ENCODE peak calls at places on chromosome 6, in seven cellular contexts. One of them, this sample, is unnamed.

GRCh38 chr6:25601797-25602679 is 50.0 kb upstream of the SCGN start:
- DNase-seq in A549: peak; percentile 28
- DNase-seq in sigmoid colon: no peak
- DNase-seq in esophagus muscularis mucosa: no peak
- DNase-seq in H1: no peak
- DNase-seq in stomach: no peak
- DNase-seq in ovary: no peak
- DNase-seq in this sample: no peak

GRCh38 chr6:1104988-1105670 is 206.8 kb upstream of the FOXQ1 start:
- DNase-seq in ovary: no peak
- DNase-seq in esophagus muscularis mucosa: no peak
- DNase-seq in A549: no peak
- DNase-seq in sigmoid colon: no peak
- DNase-seq in stomach: no peak
- DNase-seq in H1: no peak
- DNase-seq in this sample: no peak

GRCh38 chr6:71394001-71394432 is 105.4 kb downstream of the OGFRL1 start:
- DNase-seq in ovary: no peak
- DNase-seq in sigmoid colon: no peak
- DNase-seq in stomach: no peak
- DNase-seq in esophagus muscularis mucosa: no peak
- DNase-seq in A549: no peak
- DNase-seq in H1: no peak
- DNase-seq in this sample: no peak

GRCh38 chr6:130282234-130282995 is 59.7 kb upstream of the SAMD3 start:
- DNase-seq in stomach: no peak
- DNase-seq in ovary: no peak
- DNase-seq in A549: no peak
- DNase-seq in sigmoid colon: no peak
- DNase-seq in esophagus muscularis mucosa: no peak
- DNase-seq in H1: no peak
- DNase-seq in this sample: no peak

GRCh38 chr6:2471474-2471873 is 226.1 kb upstream of the GMDS start:
- DNase-seq in sigmoid colon: no peak
- DNase-seq in stomach: no peak
- DNase-seq in H1: no peak
- DNase-seq in esophagus muscularis mucosa: no peak
- DNase-seq in A549: no peak
- DNase-seq in ovary: no peak
- DNase-seq in this sample: no peak

GRCh38 chr6:170440437-170440836 is 112.7 kb downstream of the PSMB1 start:
- DNase-seq in esophagus muscularis mucosa: no peak
- DNase-seq in A549: no peak
- DNase-seq in stomach: peak; percentile 17
- DNase-seq in sigmoid colon: peak; percentile 42
- DNase-seq in ovary: no peak
- DNase-seq in H1: no peak
- DNase-seq in this sample: no peak

GRCh38 chr6:106658469-106658868 is 29.1 kb downstream of the QRSL1 start:
- DNase-seq in H1: no peak
- DNase-seq in ovary: no peak
- DNase-seq in sigmoid colon: no peak
- DNase-seq in esophagus muscularis mucosa: no peak
- DNase-seq in A549: no peak
- DNase-seq in stomach: no peak
- DNase-seq in this sample: no peak

GRCh38 chr6:36820700-36821580 is 18.3 kb downstream of the CPNE5 start:
- DNase-seq in esophagus muscularis mucosa: no peak
- DNase-seq in A549: no peak
- DNase-seq in sigmoid colon: no peak
- DNase-seq in stomach: no peak
- DNase-seq in H1: no peak
- DNase-seq in ovary: no peak
- DNase-seq in this sample: no peak

GRCh38 chr6:37142047-37142614 is 27.8 kb upstream of the PIM1 start:
- DNase-seq in H1: no peak
- DNase-seq in esophagus muscularis mucosa: no peak
- DNase-seq in stomach: no peak
- DNase-seq in A549: no peak
- DNase-seq in sigmoid colon: no peak
- DNase-seq in ovary: no peak
- DNase-seq in this sample: no peak

GRCh38 chr6:45505470-45505869 is 127.7 kb upstream of the SUPT3H start:
- DNase-seq in esophagus muscularis mucosa: no peak
- DNase-seq in H1: no peak
- DNase-seq in sigmoid colon: no peak
- DNase-seq in ovary: no peak
- DNase-seq in stomach: no peak
- DNase-seq in A549: no peak
- DNase-seq in this sample: no peak

GRCh38 chr6:117491916-117492315 is 9.4 kb downstream of the DCBLD1 start:
- DNase-seq in ovary: no peak
- DNase-seq in A549: no peak
- DNase-seq in sigmoid colon: no peak
- DNase-seq in esophagus muscularis mucosa: no peak
- DNase-seq in stomach: no peak
- DNase-seq in H1: no peak
- DNase-seq in this sample: no peak

GRCh38 chr6:17394192-17394611 is 807 bp downstream of the CAP2 start:
- DNase-seq in stomach: peak; percentile 28
- DNase-seq in A549: peak; percentile 61
- DNase-seq in H1: peak; percentile 64
- DNase-seq in ovary: peak; percentile 31
- DNase-seq in esophagus muscularis mucosa: no peak
- DNase-seq in sigmoid colon: peak; percentile 76
- DNase-seq in this sample: peak; percentile 10

GRCh38 chr6:11812951-11813350 is 34.3 kb upstream of the ADTRP start:
- DNase-seq in ovary: no peak
- DNase-seq in sigmoid colon: no peak
- DNase-seq in esophagus muscularis mucosa: peak; percentile 77
- DNase-seq in A549: no peak
- DNase-seq in stomach: no peak
- DNase-seq in H1: no peak
- DNase-seq in this sample: no peak

GRCh38 chr6:140001005-140001404 is 626.6 kb upstream of the CITED2 start:
- DNase-seq in ovary: no peak
- DNase-seq in sigmoid colon: no peak
- DNase-seq in esophagus muscularis mucosa: no peak
- DNase-seq in A549: no peak
- DNase-seq in H1: no peak
- DNase-seq in stomach: no peak
- DNase-seq in this sample: no peak

GRCh38 chr6:169723991-169724553 is at the start of gene PHF10:
- DNase-seq in A549: no peak
- DNase-seq in esophagus muscularis mucosa: no peak
- DNase-seq in sigmoid colon: no peak
- DNase-seq in ovary: peak; percentile 37
- DNase-seq in H1: no peak
- DNase-seq in stomach: peak; percentile 33
- DNase-seq in this sample: no peak

GRCh38 chr6:106159531-106159940 is 73.4 kb downstream of the PRDM1 start:
- DNase-seq in H1: no peak
- DNase-seq in sigmoid colon: no peak
- DNase-seq in A549: no peak
- DNase-seq in esophagus muscularis mucosa: no peak
- DNase-seq in ovary: no peak
- DNase-seq in stomach: no peak
- DNase-seq in this sample: no peak

GRCh38 chr6:14365393-14365792 is 247.8 kb downstream of the CD83 start:
- DNase-seq in stomach: no peak
- DNase-seq in esophagus muscularis mucosa: no peak
- DNase-seq in A549: no peak
- DNase-seq in sigmoid colon: no peak
- DNase-seq in ovary: no peak
- DNase-seq in H1: no peak
- DNase-seq in this sample: no peak

GRCh38 chr6:14367296-14367695 is 249.7 kb downstream of the CD83 start:
- DNase-seq in H1: no peak
- DNase-seq in esophagus muscularis mucosa: no peak
- DNase-seq in A549: no peak
- DNase-seq in ovary: no peak
- DNase-seq in stomach: no peak
- DNase-seq in sigmoid colon: no peak
- DNase-seq in this sample: no peak

GRCh38 chr6:14366880-14367279 is 249.3 kb downstream of the CD83 start:
- DNase-seq in sigmoid colon: no peak
- DNase-seq in stomach: no peak
- DNase-seq in A549: no peak
- DNase-seq in ovary: no peak
- DNase-seq in H1: no peak
- DNase-seq in esophagus muscularis mucosa: no peak
- DNase-seq in this sample: no peak

GRCh38 chr6:14369717-14370116 is 252.1 kb downstream of the CD83 start:
- DNase-seq in esophagus muscularis mucosa: no peak
- DNase-seq in H1: no peak
- DNase-seq in ovary: no peak
- DNase-seq in sigmoid colon: no peak
- DNase-seq in A549: no peak
- DNase-seq in stomach: no peak
- DNase-seq in this sample: no peak

GRCh38 chr6:14366315-14366714 is 248.7 kb downstream of the CD83 start:
- DNase-seq in H1: no peak
- DNase-seq in ovary: no peak
- DNase-seq in sigmoid colon: no peak
- DNase-seq in stomach: no peak
- DNase-seq in esophagus muscularis mucosa: no peak
- DNase-seq in A549: no peak
- DNase-seq in this sample: no peak
- TF ChIP-seq EP300 in H1: no peak
- TF ChIP-seq EP300 in ovary: no peak
- TF ChIP-seq EP300 in sigmoid colon: no peak
- TF ChIP-seq EP300 in stomach: no peak
- TF ChIP-seq EP300 in esophagus muscularis mucosa: no peak
- TF ChIP-seq EP300 in A549: no peak
- TF ChIP-seq EP300 in this sample: no peak

GRCh38 chr6:20117474-20117873 is 94.8 kb downstream of the MBOAT1 start:
- DNase-seq in stomach: no peak
- DNase-seq in ovary: no peak
- DNase-seq in sigmoid colon: no peak
- DNase-seq in H1: no peak
- DNase-seq in A549: no peak
- DNase-seq in esophagus muscularis mucosa: no peak
- DNase-seq in this sample: no peak

GRCh38 chr6:20118877-20119276 is 93.4 kb downstream of the MBOAT1 start:
- DNase-seq in A549: no peak
- DNase-seq in ovary: no peak
- DNase-seq in stomach: no peak
- DNase-seq in sigmoid colon: no peak
- DNase-seq in H1: no peak
- DNase-seq in esophagus muscularis mucosa: no peak
- DNase-seq in this sample: no peak

GRCh38 chr6:20116792-20117191 is 95.5 kb downstream of the MBOAT1 start:
- DNase-seq in ovary: no peak
- DNase-seq in esophagus muscularis mucosa: no peak
- DNase-seq in sigmoid colon: no peak
- DNase-seq in stomach: no peak
- DNase-seq in H1: no peak
- DNase-seq in A549: no peak
- DNase-seq in this sample: no peak

GRCh38 chr6:20115269-20116005 is 96.8 kb downstream of the MBOAT1 start:
- DNase-seq in stomach: no peak
- DNase-seq in A549: no peak
- DNase-seq in sigmoid colon: no peak
- DNase-seq in esophagus muscularis mucosa: no peak
- DNase-seq in H1: no peak
- DNase-seq in ovary: no peak
- DNase-seq in this sample: no peak

GRCh38 chr6:20119446-20119845 is 92.8 kb downstream of the MBOAT1 start:
- DNase-seq in stomach: no peak
- DNase-seq in sigmoid colon: no peak
- DNase-seq in ovary: no peak
- DNase-seq in esophagus muscularis mucosa: no peak
- DNase-seq in H1: no peak
- DNase-seq in A549: no peak
- DNase-seq in this sample: no peak
- TF ChIP-seq EP300 in stomach: no peak
- TF ChIP-seq EP300 in sigmoid colon: peak; percentile 52
- TF ChIP-seq EP300 in ovary: no peak
- TF ChIP-seq EP300 in esophagus muscularis mucosa: no peak
- TF ChIP-seq EP300 in H1: no peak
- TF ChIP-seq EP300 in A549: no peak
- TF ChIP-seq EP300 in this sample: no peak

DNA sequence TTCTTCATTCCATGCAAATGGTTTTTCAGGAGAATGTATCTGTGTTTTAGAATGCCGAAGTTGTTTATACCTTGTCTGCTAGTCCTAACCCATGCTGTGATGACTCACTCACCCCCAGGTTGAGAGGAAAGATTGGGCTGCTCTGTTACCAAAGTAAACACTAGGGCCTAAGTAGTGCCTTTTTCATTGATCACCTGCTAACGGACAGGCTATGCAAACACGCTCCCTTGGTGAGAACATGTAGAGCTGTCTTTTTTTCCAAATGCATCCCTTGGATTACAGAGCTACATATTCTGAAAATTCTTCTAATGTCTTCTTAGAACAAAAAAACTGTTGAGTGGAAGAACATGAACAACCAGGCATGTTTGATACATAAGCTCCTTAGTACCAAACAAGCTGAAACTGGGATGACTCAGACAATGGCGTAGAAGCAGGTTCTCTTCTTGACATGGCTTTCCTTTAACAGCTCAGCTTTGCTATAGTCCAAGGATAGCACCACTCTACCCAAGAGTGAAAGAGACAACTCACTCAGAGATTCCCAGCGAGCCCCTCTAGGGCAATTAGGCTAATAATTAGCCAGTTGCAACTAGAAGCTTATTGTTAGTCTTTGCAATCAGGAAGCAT is 20.5 kb downstream of the PERP start:
- DNase-seq in stomach: no peak
- DNase-seq in H1: no peak
- DNase-seq in A549: peak; percentile 62
- DNase-seq in sigmoid colon: no peak
- DNase-seq in ovary: no peak
- DNase-seq in esophagus muscularis mucosa: no peak
- DNase-seq in this sample: no peak
- TF ChIP-seq EP300 in stomach: no peak
- TF ChIP-seq EP300 in H1: no peak
- TF ChIP-seq EP300 in A549: peak; percentile 34
- TF ChIP-seq EP300 in sigmoid colon: no peak
- TF ChIP-seq EP300 in ovary: no peak
- TF ChIP-seq EP300 in esophagus muscularis mucosa: no peak
- TF ChIP-seq EP300 in this sample: no peak

GRCh38 chr6:39330476-39330875 is 8.0 kb upstream of the KCNK16 start:
- DNase-seq in sigmoid colon: no peak
- DNase-seq in stomach: no peak
- DNase-seq in A549: no peak
- DNase-seq in H1: no peak
- DNase-seq in ovary: no peak
- DNase-seq in esophagus muscularis mucosa: no peak
- DNase-seq in this sample: no peak
- TF ChIP-seq EP300 in sigmoid colon: no peak
- TF ChIP-seq EP300 in stomach: no peak
- TF ChIP-seq EP300 in A549: no peak
- TF ChIP-seq EP300 in H1: no peak
- TF ChIP-seq EP300 in ovary: no peak
- TF ChIP-seq EP300 in esophagus muscularis mucosa: no peak
- TF ChIP-seq EP300 in this sample: no peak

GRCh38 chr6:3825851-3826581 is 23.2 kb upstream of the FAM50B start:
- DNase-seq in H1: no peak
- DNase-seq in sigmoid colon: peak; percentile 96
- DNase-seq in ovary: peak; percentile 80
- DNase-seq in esophagus muscularis mucosa: peak; percentile 97
- DNase-seq in stomach: peak; percentile 92
- DNase-seq in A549: peak; percentile 62
- DNase-seq in this sample: peak; percentile 79
- TF ChIP-seq EP300 in H1: no peak
- TF ChIP-seq EP300 in sigmoid colon: peak; percentile 70
- TF ChIP-seq EP300 in ovary: peak; percentile 9
- TF ChIP-seq EP300 in esophagus muscularis mucosa: no peak
- TF ChIP-seq EP300 in stomach: peak; percentile 8
- TF ChIP-seq EP300 in A549: no peak
- TF ChIP-seq EP300 in this sample: peak; percentile 96

GRCh38 chr6:158039571-158040050 is 57.9 kb downstream of the SYNJ2 start:
- DNase-seq in esophagus muscularis mucosa: no peak
- DNase-seq in H1: no peak
- DNase-seq in A549: no peak
- DNase-seq in sigmoid colon: peak; percentile 68
- DNase-seq in ovary: no peak
- DNase-seq in stomach: no peak
- DNase-seq in this sample: no peak
- TF ChIP-seq EP300 in esophagus muscularis mucosa: no peak
- TF ChIP-seq EP300 in H1: no peak
- TF ChIP-seq EP300 in A549: no peak
- TF ChIP-seq EP300 in sigmoid colon: no peak
- TF ChIP-seq EP300 in ovary: no peak
- TF ChIP-seq EP300 in stomach: no peak
- TF ChIP-seq EP300 in this sample: no peak